ENCODE peak calls at places on chromosomes 12 and 14, in five cellular contexts. G is mesendoderm; S is AG04450; D is heart left ventricle; Y is CD4-positive, alpha-beta memory T cell. R is an unnamed sample.

GRCh38 chr14:76775159-76775694 is 14.0 kb downstream of the VASH1 start:
- DNase-seq in Y (no peak), S (no peak), G (no peak), D (no peak), R (no peak)

GRCh38 chr12:64169999-64170398 is 52.1 kb downstream of the KICS2 start:
- DNase-seq in D (no peak), G (no peak), Y (no peak), S (no peak), R (no peak)

GRCh38 chr14:24381363-24382102 is 13.5 kb downstream of the NFATC4 start:
- DNase-seq in D (no peak), Y (no peak), G (no peak), S (no peak), R (peak)

GRCh38 chr12:50057896-50058670 is 687 bp downstream of the ASIC1 start:
- DNase-seq in G (no peak), Y (no peak), D (no peak), S (no peak), R (no peak)

GRCh38 chr12:92987362-92987761 is 58.3 kb upstream of the EEA1 start:
- DNase-seq in D (no peak), Y (peak), G (peak), S (peak), R (no peak)

GRCh38 chr14:53744846-53745245 is 211.8 kb downstream of the BMP4 start:
- DNase-seq in G (no peak), Y (no peak), D (no peak), S (no peak), R (no peak)

GRCh38 chr14:78840898-78841297 is 670.7 kb downstream of the NRXN3 start:
- DNase-seq in Y (no peak), S (no peak), G (no peak), D (no peak), R (no peak)

GRCh38 chr14:100289916-100290606 is 16.2 kb downstream of the SLC25A29 start:
- DNase-seq in G (no peak), D (no peak), S (no peak), Y (no peak), R (peak)

GRCh38 chr12:14896477-14897184 is 11.0 kb upstream of the MGP start:
- DNase-seq in Y (no peak), G (no peak), S (peak), D (no peak), R (no peak)

GRCh38 chr12:40587416-40587815 is 104.8 kb upstream of the CNTN1 start:
- DNase-seq in D (no peak), S (no peak), G (no peak), Y (no peak), R (no peak)

GRCh38 chr12:39235990-39236767 is 206.7 kb downstream of the KIF21A start:
- DNase-seq in S (no peak), Y (no peak), G (no peak), D (no peak), R (no peak)

GRCh38 chr12:77124767-77125166 is 59.4 kb upstream of the E2F7 start:
- DNase-seq in G (no peak), S (no peak), D (no peak), Y (no peak), R (no peak)

GRCh38 chr12:91178139-91178561 is 4.5 kb downstream of the DCN start:
- DNase-seq in G (peak), Y (no peak), D (no peak), S (no peak), R (no peak)

GRCh38 chr14:54894995-54895394 is 7.6 kb downstream of the GCH1 start:
- DNase-seq in D (no peak), S (no peak), Y (no peak), G (no peak), R (no peak)

GRCh38 chr12:7934560-7935463 is 1.2 kb downstream of the SLC2A3 start:
- DNase-seq in S (no peak), D (no peak), Y (peak), G (no peak), R (no peak)

GRCh38 chr12:69671597-69671996 is 27.5 kb downstream of the BEST3 start:
- DNase-seq in G (no peak), Y (no peak), D (no peak), S (no peak), R (peak)

GRCh38 chr14:75933712-75934296 is 48.0 kb downstream of the TGFB3 start:
- DNase-seq in Y (no peak), D (no peak), G (no peak), S (no peak), R (no peak)

GRCh38 chr12:24544368-24544767 is 404.5 kb downstream of the BCAT1 start:
- DNase-seq in D (no peak), S (no peak), Y (no peak), G (no peak), R (no peak)

GRCh38 chr12:118430516-118430915 is 54.2 kb downstream of the SUDS3 start:
- DNase-seq in Y (no peak), G (no peak), S (no peak), D (no peak), R (no peak)

GRCh38 chr14:102508774-102509743 is 517 bp downstream of the ANKRD9 start:
- DNase-seq in Y (peak), D (peak), G (peak), S (no peak), R (peak)

GRCh38 chr12:9405861-9406563 is 197.8 kb upstream of the PZP start:
- DNase-seq in Y (no peak), G (peak), S (no peak), D (no peak), R (no peak)

GRCh38 chr12:64675795-64676194 is 65.5 kb downstream of the RASSF3 start:
- DNase-seq in Y (no peak), D (peak), S (no peak), G (no peak), R (no peak)

GRCh38 chr14:39957290-39957689 is 525.1 kb upstream of the FBXO33 start:
- DNase-seq in D (no peak), Y (no peak), S (no peak), G (no peak), R (no peak)

GRCh38 chr14:89190779-89191513 is 226.1 kb downstream of the FOXN3 start:
- DNase-seq in Y (no peak), S (no peak), D (no peak), G (peak), R (no peak)

GRCh38 chr12:56020437-56021189 is at the start of gene IKZF4:
- DNase-seq in D (no peak), S (no peak), G (peak), Y (no peak), R (peak)

GRCh38 chr12:77995436-77996167 is 164.9 kb downstream of the NAV3 start:
- DNase-seq in S (peak), Y (no peak), G (no peak), D (no peak), R (no peak)

GRCh38 chr14:23245282-23245681 is 7.5 kb downstream of the RNF212B start:
- DNase-seq in S (no peak), D (no peak), Y (no peak), G (no peak), R (no peak)

GRCh38 chr12:553216-554000 is 93.7 kb downstream of the B4GALNT3 start:
- DNase-seq in D (no peak), Y (no peak), G (no peak), S (no peak), R (no peak)

GRCh38 chr12:94304566-94305061 is 155.1 kb downstream of the CEP83 start:
- DNase-seq in G (peak), S (peak), D (no peak), Y (no peak), R (peak)

GRCh38 chr14:102279282-102279681 is 25.7 kb downstream of the MOK start:
- DNase-seq in Y (no peak), S (no peak), G (no peak), D (no peak), R (no peak)

GRCh38 chr12:88448337-88448944 is 131.8 kb downstream of the KITLG start:
- DNase-seq in Y (no peak), D (no peak), G (peak), S (no peak), R (no peak)

GRCh38 chr14:77961853-77962580 is 162.1 kb downstream of the ADCK1 start:
- DNase-seq in S (no peak), D (no peak), G (no peak), Y (no peak), R (peak)

DNA sequence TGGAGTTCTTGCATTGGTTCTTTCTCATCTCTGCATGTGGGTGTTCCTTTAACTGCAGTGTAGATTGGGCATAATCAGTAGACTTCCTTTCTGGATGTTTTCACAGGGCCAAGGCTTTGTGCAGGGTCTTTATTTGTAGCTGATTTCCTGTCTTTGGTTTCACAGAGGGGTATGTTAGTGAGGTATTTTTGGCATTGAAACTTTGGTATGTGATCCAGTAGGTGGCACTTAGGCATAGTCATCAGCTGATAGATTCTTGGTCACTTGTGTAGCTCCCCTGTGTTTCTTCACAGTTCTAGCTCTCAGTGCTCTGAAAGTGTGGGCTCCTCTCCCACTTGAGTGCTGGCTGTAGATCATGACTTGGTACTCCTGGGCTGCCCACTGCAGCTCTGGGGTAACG is 52.7 kb upstream of the LMO3 start:
- DNase-seq in D (no peak), Y (no peak), S (no peak), G (no peak), R (no peak)
- H3K27ac ChIP-seq in D (no peak), Y (no peak), S (no peak), G (no peak), R (no peak)

GRCh38 chr12:103801709-103802585 is 39.1 kb downstream of the NT5DC3 start:
- DNase-seq in G (no peak), D (no peak), S (no peak), Y (no peak), R (no peak)
- H3K27ac ChIP-seq in G (no peak), D (peak), S (peak), Y (no peak), R (no peak)

GRCh38 chr14:61417141-61417540 is 95.8 kb downstream of the PRKCH start:
- DNase-seq in Y (no peak), S (no peak), D (no peak), G (no peak), R (no peak)
- H3K27ac ChIP-seq in Y (no peak), S (no peak), D (no peak), G (no peak), R (peak)

GRCh38 chr12:47025349-47025748 is 54.1 kb upstream of the PCED1B start:
- DNase-seq in G (no peak), D (no peak), S (no peak), Y (no peak), R (no peak)

GRCh38 chr12:47022296-47022695 is 57.1 kb upstream of the PCED1B start:
- DNase-seq in Y (no peak), G (no peak), S (no peak), D (no peak), R (no peak)

GRCh38 chr12:47023311-47023710 is 56.1 kb upstream of the PCED1B start:
- DNase-seq in G (peak), D (no peak), S (no peak), Y (no peak), R (no peak)

GRCh38 chr12:47024463-47024862 is 55.0 kb upstream of the PCED1B start:
- DNase-seq in D (no peak), S (no peak), Y (no peak), G (no peak), R (no peak)

GRCh38 chr12:47023944-47024343 is 55.5 kb upstream of the PCED1B start:
- DNase-seq in G (no peak), D (no peak), S (no peak), Y (no peak), R (no peak)
- H3K27ac ChIP-seq in G (no peak), D (no peak), S (no peak), Y (no peak), R (no peak)

GRCh38 chr12:76020731-76021672 is 10.6 kb downstream of the PHLDA1 start:
- DNase-seq in D (no peak), Y (peak), S (peak), G (peak), R (peak)
- H3K27ac ChIP-seq in D (peak), Y (peak), S (peak), G (peak), R (peak)

DNA sequence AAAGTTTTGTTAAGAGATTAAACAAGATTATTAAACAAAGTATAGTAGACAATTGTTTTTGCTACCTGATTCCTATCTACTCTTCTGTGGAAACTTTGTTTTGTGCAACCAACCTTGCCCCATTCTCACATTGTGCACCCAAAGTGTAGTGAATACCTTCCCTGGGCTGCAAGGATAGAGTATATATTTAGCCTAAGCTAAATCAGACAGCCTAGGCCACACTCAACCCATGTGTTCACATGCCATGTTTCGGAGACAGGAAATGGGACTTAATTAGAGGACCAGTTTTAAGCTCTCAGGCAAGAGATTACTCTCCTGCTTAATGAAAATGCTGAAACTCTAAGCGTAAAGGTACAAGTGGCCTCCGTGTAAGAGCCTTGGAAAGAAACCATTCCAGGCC is 734.9 kb upstream of the USP15 start:
- DNase-seq in S (no peak), G (no peak), Y (no peak), D (no peak), R (no peak)
- H3K27ac ChIP-seq in S (no peak), G (no peak), Y (no peak), D (no peak), R (no peak)

GRCh38 chr14:66815687-66816086 is 307.7 kb downstream of the GPHN start:
- DNase-seq in Y (no peak), S (no peak), D (no peak), G (no peak), R (no peak)
- H3K27ac ChIP-seq in Y (no peak), S (no peak), D (no peak), G (no peak), R (no peak)